ENCODE peak calls at places on chromosomes 1 and 21, in ten cellular contexts. T is AG04450, Y is bronchial epithelial cell, N is B cell, D is lower lobe of right lung, F is Calu3, U is OCI-LY7, B is neural progenitor cell, H is adrenal gland, Q is A549. M is an unnamed sample.

GRCh38 chr1:158654570-158654969 is 31.9 kb downstream of the SPTA1 start:
- DNase-seq in T (no peak), Y (no peak), N (no peak), D (no peak), F (no peak), U (peak), B (no peak), H (no peak), Q (no peak), M (no peak)

GRCh38 chr1:108593448-108593847 is 33.5 kb downstream of the EEIG2 start:
- DNase-seq in T (no peak), Y (no peak), N (no peak), D (no peak), F (no peak), U (no peak), B (no peak), H (no peak), Q (no peak), M (no peak)

GRCh38 chr1:234602334-234603220 is 7.4 kb downstream of the IRF2BP2 start:
- DNase-seq in T (peak), Y (peak), N (no peak), D (no peak), F (peak), U (peak), B (no peak), H (peak), Q (peak), M (peak)

GRCh38 chr1:185369786-185370185 is 52.7 kb upstream of the IVNS1ABP start:
- DNase-seq in T (no peak), Y (peak), N (no peak), D (no peak), F (no peak), U (no peak), B (no peak), H (no peak), Q (no peak), M (no peak)

GRCh38 chr1:156692958-156693857 is 12.2 kb downstream of the CRABP2 start:
- DNase-seq in T (no peak), Y (peak), N (no peak), D (peak), F (peak), U (peak), B (peak), H (no peak), Q (no peak), M (no peak)

GRCh38 chr1:18646091-18646775 is 15.6 kb downstream of the PAX7 start:
- DNase-seq in T (no peak), Y (no peak), N (no peak), D (no peak), F (no peak), U (no peak), B (peak), H (no peak), Q (no peak), M (no peak)

GRCh38 chr1:26848947-26849774 is 13.8 kb upstream of the SFN start:
- DNase-seq in T (no peak), Y (peak), N (no peak), D (peak), F (peak), U (no peak), B (no peak), H (peak), Q (peak), M (no peak)

GRCh38 chr1:230747886-230748800 is 955 bp downstream of the CAPN9 start:
- DNase-seq in T (no peak), Y (no peak), N (no peak), D (no peak), F (no peak), U (no peak), B (no peak), H (no peak), Q (no peak), M (no peak)

GRCh38 chr1:226960944-226961765 is 21.1 kb downstream of the COQ8A start:
- DNase-seq in T (no peak), Y (no peak), N (no peak), D (no peak), F (no peak), U (no peak), B (no peak), H (no peak), Q (no peak), M (no peak)

GRCh38 chr1:22915816-22916468 is 56.7 kb downstream of the LACTBL1 start:
- DNase-seq in T (no peak), Y (no peak), N (no peak), D (no peak), F (no peak), U (no peak), B (peak), H (no peak), Q (no peak), M (no peak)

GRCh38 chr1:15847100-15847892 is at the start of gene SPEN:
- DNase-seq in T (peak), Y (peak), N (peak), D (peak), F (peak), U (peak), B (peak), H (peak), Q (peak), M (peak)
- TF ChIP-seq CTCF in T (no peak), Y (no peak), N (no peak), D (no peak), F (no peak), U (no peak), B (no peak), H (no peak), Q (no peak), M (no peak)

DNA sequence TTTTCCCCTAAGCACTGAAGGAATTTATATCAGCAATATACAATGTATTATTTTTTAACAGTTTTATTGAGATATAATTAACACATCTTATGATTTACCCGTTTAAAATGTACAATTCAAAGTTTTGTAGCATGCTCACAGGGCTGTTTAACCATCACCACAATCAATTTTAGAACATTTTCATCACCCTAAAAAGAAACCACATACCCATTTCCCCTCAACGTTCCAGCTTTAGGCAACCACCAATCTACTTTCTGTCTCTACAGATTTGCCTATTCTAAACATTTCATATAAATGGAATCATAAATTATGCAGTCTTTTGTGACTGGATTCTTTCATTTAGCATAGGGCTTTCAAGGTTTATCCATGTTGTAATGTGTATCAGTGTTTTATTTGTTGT is 188.8 kb downstream of the TM2D1 start:
- DNase-seq in T (no peak), Y (no peak), N (no peak), D (no peak), F (no peak), U (no peak), B (no peak), H (no peak), Q (no peak), M (no peak)
- TF ChIP-seq CTCF in T (no peak), Y (no peak), N (no peak), D (no peak), F (no peak), U (no peak), B (no peak), H (no peak), Q (no peak), M (no peak)

GRCh38 chr1:209827384-209828261 is at the start of gene UTP25:
- DNase-seq in T (peak), Y (peak), N (peak), D (peak), F (peak), U (peak), B (peak), H (peak), Q (peak), M (peak)
- TF ChIP-seq CTCF in T (peak), Y (peak), N (peak), D (peak), F (peak), U (peak), B (peak), H (peak), Q (peak), M (peak)

GRCh38 chr21:32307706-32308105 is 9.1 kb downstream of the MRAP start:
- DNase-seq in T (no peak), Y (no peak), N (no peak), D (no peak), F (no peak), U (no peak), B (no peak), H (no peak), Q (no peak), M (no peak)

GRCh38 chr21:32304998-32305397 is 6.3 kb downstream of the MRAP start:
- DNase-seq in T (no peak), Y (no peak), N (no peak), D (no peak), F (no peak), U (no peak), B (no peak), H (no peak), Q (no peak), M (no peak)

GRCh38 chr21:32308696-32309095 is 10.0 kb downstream of the MRAP start:
- DNase-seq in T (no peak), Y (no peak), N (no peak), D (no peak), F (no peak), U (no peak), B (no peak), H (peak), Q (no peak), M (no peak)

GRCh38 chr21:32303385-32303784 is 4.7 kb downstream of the MRAP start:
- DNase-seq in T (no peak), Y (no peak), N (no peak), D (no peak), F (no peak), U (no peak), B (no peak), H (no peak), Q (no peak), M (no peak)

GRCh38 chr21:32306021-32306780 is 7.5 kb downstream of the MRAP start:
- DNase-seq in T (no peak), Y (no peak), N (no peak), D (no peak), F (no peak), U (no peak), B (peak), H (no peak), Q (peak), M (no peak)
- TF ChIP-seq CTCF in T (peak), Y (peak), N (no peak), D (no peak), F (no peak), U (peak), B (peak), H (no peak), Q (no peak), M (no peak)

GRCh38 chr1:117710710-117711109 is 104.9 kb downstream of the TENT5C start:
- DNase-seq in T (no peak), Y (no peak), N (no peak), D (no peak), F (no peak), U (peak), B (peak), H (no peak), Q (no peak), M (no peak)
- TF ChIP-seq CTCF in T (peak), Y (peak), N (no peak), D (no peak), F (peak), U (peak), B (peak), H (no peak), Q (peak), M (peak)

M was measured in GM10248.